ENCODE peak calls at places on chromosome 20, in five cellular contexts. O is HepG2, G is GM12878, R is IMR-90, K is K562. M is an unnamed sample.

GRCh38 chr20:48047453-48047852 is 262.2 kb upstream of the SULF2 start:
- DNase-seq in O (no peak), G (no peak), R (no peak), K (no peak), M (no peak)

GRCh38 chr20:21360686-21361085 is 36.6 kb downstream of the NKX2-4 start:
- DNase-seq in O (no peak), G (no peak), R (peak; percentile 40), K (no peak), M (no peak)

GRCh38 chr20:37992802-37993538 is 40.3 kb downstream of the TTI1 start:
- DNase-seq in O (peak; percentile 55), G (no peak), R (peak; percentile 78), K (peak; percentile 78), M (peak; percentile 51)

GRCh38 chr20:47086316-47086715 is 191.7 kb downstream of the EYA2 start:
- DNase-seq in O (no peak), G (no peak), R (no peak), K (no peak), M (no peak)

GRCh38 chr20:50666709-50667310 is 24.5 kb downstream of the RIPOR3 start:
- DNase-seq in O (no peak), G (no peak), R (no peak), K (peak; percentile 84), M (no peak)

GRCh38 chr20:11411765-11412164 is 505.9 kb upstream of the BTBD3 start:
- DNase-seq in O (no peak), G (no peak), R (no peak), K (no peak), M (no peak)

GRCh38 chr20:40144581-40144980 is 544.5 kb downstream of the MAFB start:
- DNase-seq in O (no peak), G (no peak), R (no peak), K (no peak), M (no peak)

GRCh38 chr20:16486532-16486931 is 86.7 kb downstream of the KIF16B start:
- DNase-seq in O (no peak), G (no peak), R (no peak), K (no peak), M (no peak)

GRCh38 chr20:12679456-12679855 is 329.3 kb upstream of the SPTLC3 start:
- DNase-seq in O (no peak), G (no peak), R (no peak), K (no peak), M (no peak)

GRCh38 chr20:52889225-52889624 is 82.9 kb upstream of the TSHZ2 start:
- DNase-seq in O (no peak), G (no peak), R (no peak), K (no peak), M (no peak)

GRCh38 chr20:46798430-46798829 is 89.0 kb downstream of the SLC2A10 start:
- DNase-seq in O (no peak), G (no peak), R (no peak), K (no peak), M (no peak)

GRCh38 chr20:52470561-52470960 is 279.0 kb upstream of the ZFP64 start:
- DNase-seq in O (no peak), G (no peak), R (no peak), K (no peak), M (no peak)

GRCh38 chr20:15742627-15743026 is 830.6 kb downstream of the KIF16B start:
- DNase-seq in O (no peak), G (no peak), R (no peak), K (no peak), M (no peak)

GRCh38 chr20:57806975-57807374 is 97.2 kb upstream of the PMEPA1 start:
- DNase-seq in O (no peak), G (no peak), R (no peak), K (no peak), M (no peak)

GRCh38 chr20:5067877-5068276 is 51.9 kb downstream of the PCNA start:
- DNase-seq in O (no peak), G (no peak), R (no peak), K (no peak), M (no peak)

GRCh38 chr20:1881240-1881835 is 13.9 kb upstream of the SIRPA start:
- DNase-seq in O (no peak), G (no peak), R (no peak), K (no peak), M (no peak)

GRCh38 chr20:54219751-54220426 is 12.0 kb downstream of the PFDN4 start:
- DNase-seq in O (peak; percentile 61), G (no peak), R (peak; percentile 63), K (no peak), M (peak; percentile 60)

GRCh38 chr20:53809242-53809641 is 215.6 kb upstream of the ZNF217 start:
- DNase-seq in O (no peak), G (no peak), R (no peak), K (no peak), M (no peak)

GRCh38 chr20:14304466-14304865 is 32.9 kb downstream of the FLRT3 start:
- DNase-seq in O (no peak), G (no peak), R (no peak), K (no peak), M (no peak)

GRCh38 chr20:21554376-21554890 is 40.6 kb upstream of the NKX2-2 start:
- DNase-seq in O (no peak), G (no peak), R (no peak), K (no peak), M (no peak)

GRCh38 chr20:1489764-1490436 is 1.3 kb downstream of the SIRPB2 start:
- DNase-seq in O (no peak), G (no peak), R (no peak), K (no peak), M (no peak)

GRCh38 chr20:382291-383115 is 1.9 kb downstream of the TRIB3 start:
- DNase-seq in O (no peak), G (no peak), R (no peak), K (no peak), M (no peak)

GRCh38 chr20:56433880-56434255 is 21.8 kb downstream of the CASS4 start:
- DNase-seq in O (no peak), G (no peak), R (peak; percentile 94), K (no peak), M (no peak)

GRCh38 chr20:52103911-52104545 is 87.6 kb downstream of the ZFP64 start:
- DNase-seq in O (no peak), G (no peak), R (peak; percentile 14), K (no peak), M (no peak)

GRCh38 chr20:44570369-44570768 is 12.0 kb upstream of the PKIG start:
- DNase-seq in O (no peak), G (no peak), R (no peak), K (no peak), M (no peak)

GRCh38 chr20:44574372-44574771 is 8.0 kb upstream of the PKIG start:
- DNase-seq in O (no peak), G (no peak), R (no peak), K (no peak), M (no peak)

GRCh38 chr20:44573501-44573869 is 8.9 kb upstream of the PKIG start:
- DNase-seq in O (no peak), G (no peak), R (no peak), K (no peak), M (no peak)

GRCh38 chr20:44571367-44571766 is 11.0 kb upstream of the PKIG start:
- DNase-seq in O (no peak), G (no peak), R (no peak), K (no peak), M (no peak)

GRCh38 chr20:44572551-44573500 is 9.6 kb upstream of the PKIG start:
- DNase-seq in O (no peak), G (no peak), R (peak; percentile 89), K (no peak), M (no peak)
- TF ChIP-seq BHLHE40 in O (no peak), G (no peak), R (peak; percentile 1), K (no peak), M (no peak)

GRCh38 chr20:62554898-62555641 is 79.3 kb upstream of the GATA5 start:
- DNase-seq in O (no peak), G (no peak), R (no peak), K (no peak), M (no peak)
- H3K4me1 ChIP-seq in O (peaks cover 25% of the 10 kb centered on the region), G (no peaks in the 10 kb centered on the region), R (no peaks in the 10 kb centered on the region), K (no peaks in the 10 kb centered on the region), M (peaks cover 18% of the 10 kb centered on the region)

GRCh38 chr20:23544133-23544532 is 24.2 kb downstream of the CST9L start:
- DNase-seq in O (no peak), G (no peak), R (no peak), K (no peak), M (no peak)
- TF ChIP-seq BHLHE40 in O (no peak), G (no peak), R (no peak), K (no peak), M (no peak)

GRCh38 chr20:32470940-32471339 is 112.8 kb downstream of the ASXL1 start:
- DNase-seq in O (no peak), G (no peak), R (no peak), K (no peak), M (no peak)
- H3K4me1 ChIP-seq in O (peaks cover 87% of the 10 kb centered on the region), G (peaks cover 11% of the 10 kb centered on the region), R (peaks cover 33% of the 10 kb centered on the region), K (peaks cover 24% of the 10 kb centered on the region), M (peaks cover 64% of the 10 kb centered on the region)

DNA sequence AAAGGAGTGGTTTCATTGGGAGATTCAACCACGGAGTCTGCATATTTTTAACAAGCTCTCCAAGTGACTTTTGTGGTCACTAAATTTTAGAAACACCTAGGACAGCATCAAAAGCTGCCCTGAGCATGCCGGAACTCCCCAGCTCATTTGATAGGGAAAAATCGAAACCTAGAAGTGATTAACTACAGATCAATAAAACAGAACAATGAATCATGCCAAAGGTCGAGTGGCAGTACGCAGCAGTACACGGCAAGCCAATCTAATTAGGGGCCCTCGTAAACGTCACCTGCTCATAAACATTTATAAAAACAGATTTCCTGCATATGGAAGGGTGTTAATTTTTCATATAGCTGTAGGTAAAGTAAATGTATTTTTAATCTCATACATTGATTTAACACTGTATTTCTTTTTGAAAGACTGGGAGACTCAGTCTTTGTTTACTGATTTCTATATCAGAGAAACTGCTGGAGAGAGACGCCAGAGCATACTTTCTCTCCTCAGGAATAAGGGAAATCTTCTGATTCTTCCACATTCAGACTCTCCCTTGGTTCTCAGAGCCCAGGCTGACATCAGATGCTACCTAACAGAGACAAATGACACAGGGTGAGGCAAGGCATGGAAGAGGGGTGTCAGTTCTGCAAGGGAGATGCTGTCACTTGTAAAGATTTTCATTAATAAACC is 232.6 kb downstream of the PTPRT start:
- DNase-seq in O (no peak), G (no peak), R (no peak), K (no peak), M (no peak)
- TF ChIP-seq BHLHE40 in O (no peak), G (no peak), R (no peak), K (no peak), M (no peak)

GRCh38 chr20:35302421-35303335 is 10.5 kb upstream of the FAM83C start:
- DNase-seq in O (no peak), G (no peak), R (peak; percentile 88), K (no peak), M (no peak)
- H3K4me1 ChIP-seq in O (peaks cover 43% of the 10 kb centered on the region), G (peaks cover 3% of the 10 kb centered on the region), R (peaks cover 52% of the 10 kb centered on the region), K (peaks cover 20% of the 10 kb centered on the region), M (peaks cover 55% of the 10 kb centered on the region)

M was measured in A549.